ENCODE peak calls at places on chromosomes 6 and 20, in ten cellular contexts. D is astrocyte of the cerebellum; Y is DMS 273 treated with DMSO at 0.1 percent for 48 hours; G is prostate gland; X is upper lobe of right lung; P is ascending aorta; H is T1000; Q is nephron progenitor cell; B is fibroblast of lung; K is activated naive CD8-positive, alpha-beta T cell treated with anti-CD3 and anti-CD28 coated beads for 36 hours. I is an unnamed sample.

GRCh38 chr6:11785449-11785951 is 6.9 kb upstream of the ADTRP start:
- DNase-seq in D (no peak), B (no peak), X (no peak), G (peak; percentile 36), P (no peak), H (no peak), Y (no peak), K (no peak), Q (no peak), I (no peak)

GRCh38 chr6:145373826-145374225 is 361.5 kb downstream of the EPM2A start:
- DNase-seq in Y (no peak), G (no peak), B (no peak), Q (no peak), K (no peak), P (no peak), H (no peak), D (no peak), X (no peak), I (no peak)

GRCh38 chr20:43849496-43850197 is 65.0 kb upstream of the TOX2 start:
- DNase-seq in K (no peak), G (peak; percentile 10), B (peak; percentile 91), X (no peak), Y (no peak), D (no peak), H (peak; percentile 62), Q (no peak), P (no peak), I (no peak)

GRCh38 chr6:122696853-122697252 is 82.7 kb upstream of the FABP7 start:
- DNase-seq in B (no peak), D (peak; percentile 33), G (no peak), P (no peak), Q (no peak), K (no peak), X (no peak), H (no peak), Y (no peak), I (no peak)

GRCh38 chr6:134795001-134795400 is 154.9 kb downstream of the ALDH8A1 start:
- DNase-seq in P (no peak), X (no peak), Q (no peak), D (no peak), H (no peak), Y (no peak), B (no peak), K (no peak), G (no peak), I (no peak)

GRCh38 chr6:81977488-81977887 is 225.0 kb upstream of the TENT5A start:
- DNase-seq in Y (no peak), H (no peak), B (peak; percentile 36), D (no peak), X (no peak), K (no peak), G (no peak), Q (no peak), P (no peak), I (no peak)

GRCh38 chr20:57040924-57041323 is 225.5 kb downstream of the BMP7 start:
- DNase-seq in H (peak; percentile 62), Q (no peak), X (no peak), G (peak; percentile 39), D (no peak), P (no peak), K (no peak), Y (no peak), B (peak; percentile 28), I (no peak)

GRCh38 chr20:59174975-59175374 is 11.4 kb downstream of the ZNF831 start:
- DNase-seq in P (no peak), Q (no peak), D (no peak), H (no peak), K (no peak), G (no peak), Y (no peak), B (no peak), X (no peak), I (no peak)

GRCh38 chr6:151288711-151289398 is 49.1 kb downstream of the AKAP12 start:
- DNase-seq in Q (no peak), Y (no peak), K (no peak), P (no peak), D (no peak), X (no peak), G (no peak), H (no peak), B (no peak), I (no peak)

GRCh38 chr6:110181131-110182027 is 1.2 kb downstream of the CDC40 start:
- DNase-seq in P (no peak), G (no peak), Y (no peak), Q (no peak), K (no peak), H (no peak), B (peak; percentile 14), D (no peak), X (no peak), I (no peak)

GRCh38 chr6:31114540-31114876 is at the start of gene PSORS1C1:
- DNase-seq in D (peak; percentile 93), K (no peak), B (peak; percentile 93), H (peak; percentile 72), G (peak; percentile 80), Q (no peak), Y (no peak), P (peak; percentile 93), X (peak; percentile 88), I (peak; percentile 60)

GRCh38 chr20:58891076-58891685 is 38.7 kb downstream of the GNAS start:
- DNase-seq in H (no peak), G (peak; percentile 74), Y (no peak), K (peak; percentile 76), B (peak; percentile 64), P (peak; percentile 83), D (no peak), Q (peak; percentile 77), X (peak; percentile 93), I (no peak)

GRCh38 chr6:156975414-156975813 is 198.2 kb downstream of the ARID1B start:
- DNase-seq in B (no peak), Q (no peak), H (no peak), G (no peak), K (no peak), D (no peak), P (no peak), X (no peak), Y (no peak), I (no peak)

GRCh38 chr20:50701055-50701963 is 10.0 kb upstream of the RIPOR3 start:
- DNase-seq in Q (no peak), K (no peak), B (no peak), H (no peak), Y (no peak), X (no peak), P (no peak), G (no peak), D (no peak), I (no peak)

GRCh38 chr6:27582928-27583725 is 110.2 kb upstream of the ZNF184 start:
- DNase-seq in K (peak; percentile 61), X (no peak), Q (peak; percentile 75), H (no peak), Y (peak; percentile 26), D (peak; percentile 16), P (no peak), B (peak; percentile 72), G (no peak), I (no peak)

GRCh38 chr6:166567107-166567506 is 19.4 kb downstream of the RAMACL start:
- DNase-seq in G (no peak), P (no peak), B (peak; percentile 98), K (no peak), H (peak; percentile 27), Q (no peak), Y (no peak), D (peak; percentile 81), X (no peak), I (peak; percentile 15)

GRCh38 chr6:73657201-73657600 is 3.4 kb upstream of the SLC17A5 start:
- DNase-seq in Q (no peak), P (no peak), B (no peak), D (no peak), K (peak; percentile 20), G (no peak), X (no peak), Y (no peak), H (no peak), I (no peak)

GRCh38 chr6:138970159-138970558 is 17.9 kb downstream of the REPS1 start:
- DNase-seq in Q (no peak), D (no peak), B (no peak), G (no peak), Y (no peak), P (no peak), H (no peak), X (no peak), K (no peak), I (no peak)

GRCh38 chr6:33717857-33718552 is 6.5 kb upstream of the UQCC2 start:
- DNase-seq in H (no peak), Q (no peak), B (no peak), X (no peak), P (no peak), Y (no peak), K (no peak), D (no peak), G (peak; percentile 61), I (no peak)

GRCh38 chr20:37229300-37229699 is 32.3 kb downstream of the GHRH start:
- DNase-seq in K (no peak), G (no peak), H (no peak), B (no peak), P (no peak), D (no peak), Y (no peak), Q (no peak), X (no peak), I (no peak)

GRCh38 chr6:141105481-141105880 is 1027.2 kb upstream of the GJE1 start:
- DNase-seq in Q (peak; percentile 21), G (no peak), B (peak; percentile 12), K (no peak), Y (peak; percentile 15), P (no peak), D (peak; percentile 100), H (no peak), X (no peak), I (no peak)

GRCh38 chr20:17654649-17655285 is 27.3 kb downstream of the RRBP1 start:
- DNase-seq in G (no peak), B (peak; percentile 62), X (peak; percentile 55), Y (no peak), D (no peak), P (no peak), H (no peak), K (no peak), Q (peak; percentile 77), I (no peak)

I was measured in GOT3.